ENCODE peak calls at places on chromosomes 5 and 9, in ten cellular contexts. R is CD4-positive, alpha-beta T cell; H is H1; K is foreskin fibroblast; D is ovary; Z is endothelial cell; S is neural crest cell; C is osteocyte; N is AG09319; V is HFF-Myc. E is an unnamed sample.

GRCh38 chr9:18636781-18637180 is 162.8 kb downstream of the ADAMTSL1 start:
- DNase-seq in R (no peak), N (no peak), S (no peak), V (no peak), K (no peak), Z (no peak), D (no peak), C (no peak), H (no peak), E (no peak)

GRCh38 chr9:93598647-93599241 is 22.4 kb downstream of the PHF2 start:
- DNase-seq in H (no peak), Z (no peak), N (no peak), V (no peak), C (no peak), R (peak), D (no peak), K (no peak), S (no peak), E (no peak)

GRCh38 chr5:110951373-110951791 is 120.1 kb upstream of the TSLP start:
- DNase-seq in N (no peak), V (no peak), K (peak), R (no peak), S (no peak), Z (no peak), D (no peak), C (no peak), H (no peak), E (no peak)

GRCh38 chr5:61860978-61861377 is 445.0 kb upstream of the KIF2A start:
- DNase-seq in K (no peak), D (no peak), H (no peak), S (no peak), Z (no peak), N (no peak), R (no peak), C (no peak), V (no peak), E (no peak)

GRCh38 chr9:90773593-90773992 is 28.0 kb upstream of the SYK start:
- DNase-seq in H (no peak), K (no peak), S (no peak), Z (no peak), C (no peak), D (no peak), R (no peak), N (no peak), V (no peak), E (no peak)

GRCh38 chr5:37554938-37555337 is 175.8 kb downstream of the WDR70 start:
- DNase-seq in H (no peak), C (no peak), N (no peak), R (no peak), V (no peak), D (no peak), Z (peak), S (no peak), K (peak), E (no peak)

GRCh38 chr5:65871182-65871581 is 55.2 kb upstream of the ERBIN start:
- DNase-seq in V (no peak), C (no peak), H (no peak), S (no peak), Z (no peak), D (no peak), K (peak), R (no peak), N (no peak), E (no peak)

GRCh38 chr5:77844408-77845272 is 68.5 kb upstream of the TBCA start:
- DNase-seq in N (no peak), Z (peak), S (no peak), C (no peak), R (no peak), V (no peak), D (peak), K (peak), H (no peak), E (peak)

GRCh38 chr5:176529824-176530195 is 7.4 kb downstream of the RNF44 start:
- DNase-seq in D (no peak), C (no peak), H (no peak), S (no peak), V (no peak), Z (no peak), N (no peak), R (peak), K (no peak), E (no peak)

GRCh38 chr5:135212361-135213033 is 178.5 kb upstream of the PITX1 start:
- DNase-seq in H (no peak), D (no peak), S (no peak), C (peak), V (no peak), R (no peak), N (no peak), K (no peak), Z (no peak), E (no peak)

GRCh38 chr9:519579-519978 is 304.9 kb downstream of the DOCK8 start:
- DNase-seq in K (no peak), V (no peak), C (no peak), N (no peak), D (no peak), R (no peak), Z (no peak), H (no peak), S (no peak), E (no peak)

GRCh38 chr9:129287595-129288305 is 109.7 kb upstream of the IER5L start:
- DNase-seq in H (no peak), V (no peak), Z (no peak), D (peak), R (no peak), K (no peak), C (peak), S (no peak), N (no peak), E (no peak)

GRCh38 chr5:116574682-116575634 is at the start of gene SEMA6A:
- DNase-seq in K (peak), N (peak), D (peak), R (no peak), Z (peak), V (peak), C (peak), S (peak), H (peak), E (peak)

GRCh38 chr5:158621381-158621780 is 478.3 kb downstream of the EBF1 start:
- DNase-seq in D (no peak), N (peak), V (no peak), K (no peak), H (no peak), Z (no peak), R (no peak), S (no peak), C (no peak), E (no peak)

GRCh38 chr5:117058740-117059139 is 484.1 kb upstream of the SEMA6A start:
- DNase-seq in N (no peak), V (no peak), H (no peak), C (no peak), R (no peak), D (no peak), Z (no peak), S (no peak), K (no peak), E (no peak)

GRCh38 chr5:107696071-107696470 is 25.3 kb upstream of the EFNA5 start:
- DNase-seq in R (no peak), S (peak), V (no peak), C (no peak), H (peak), K (no peak), N (no peak), D (no peak), Z (no peak), E (no peak)

GRCh38 chr5:10599828-10600227 is 36.0 kb downstream of the ANKRD33B start:
- DNase-seq in R (no peak), Z (no peak), S (no peak), V (no peak), C (peak), H (no peak), N (no peak), K (peak), D (no peak), E (no peak)

GRCh38 chr5:141192110-141192725 is at the start of gene PCDHB10:
- DNase-seq in D (no peak), H (no peak), V (no peak), R (no peak), K (peak), Z (peak), S (peak), C (peak), N (no peak), E (peak)

GRCh38 chr5:147415663-147416062 is 94.2 kb downstream of the DPYSL3 start:
- DNase-seq in R (no peak), V (no peak), S (no peak), Z (no peak), C (no peak), H (no peak), N (no peak), D (no peak), K (no peak), E (no peak)

GRCh38 chr9:33438926-33439511 is 8.4 kb downstream of the AQP3 start:
- DNase-seq in D (no peak), R (no peak), N (no peak), C (no peak), V (no peak), Z (peak), H (no peak), K (no peak), S (no peak), E (no peak)

GRCh38 chr9:111438576-111439235 is 45.5 kb downstream of the ECPAS start:
- DNase-seq in H (no peak), Z (no peak), K (peak), S (no peak), D (no peak), V (no peak), R (no peak), N (no peak), C (no peak), E (no peak)

GRCh38 chr5:141223112-141223783 is at the start of gene PCDHB14:
- DNase-seq in N (no peak), C (no peak), D (no peak), S (no peak), H (no peak), V (no peak), K (peak), R (no peak), Z (peak), E (no peak)

GRCh38 chr9:111961011-111961410 is 64.4 kb downstream of the UGCG start:
- DNase-seq in H (no peak), K (peak), S (no peak), C (no peak), Z (no peak), R (no peak), N (no peak), D (no peak), V (no peak), E (no peak)

GRCh38 chr5:56494300-56494704 is 261.2 kb upstream of the ANKRD55 start:
- DNase-seq in D (no peak), K (peak), N (no peak), S (no peak), Z (no peak), H (no peak), R (no peak), V (no peak), C (no peak), E (peak)

GRCh38 chr9:124311283-124311682 is 53.5 kb downstream of the NEK6 start:
- DNase-seq in V (no peak), C (no peak), R (no peak), S (no peak), Z (no peak), D (no peak), K (no peak), H (no peak), N (no peak), E (no peak)
- TF ChIP-seq CTCF in V (no peak), C (no peak), R (no peak), S (no peak), Z (no peak), D (no peak), K (no peak), H (peak), N (no peak), E (no peak)

GRCh38 chr5:138752341-138752950 is 779 bp upstream of the CTNNA1 start:
- DNase-seq in K (peak), S (no peak), V (no peak), R (no peak), Z (peak), N (no peak), D (peak), H (no peak), C (no peak), E (peak)
- TF ChIP-seq CTCF in K (no peak), S (no peak), V (peak), R (no peak), Z (no peak), N (peak), D (no peak), H (peak), C (peak), E (no peak)

GRCh38 chr9:123876750-123877149 is 53.2 kb downstream of the DENND1A start:
- DNase-seq in V (no peak), C (no peak), K (no peak), N (no peak), H (no peak), S (no peak), D (no peak), R (no peak), Z (no peak), E (no peak)

GRCh38 chr9:123867034-123867433 is 62.9 kb downstream of the DENND1A start:
- DNase-seq in V (no peak), D (no peak), Z (no peak), S (no peak), H (no peak), R (no peak), N (no peak), C (no peak), K (no peak), E (no peak)

GRCh38 chr9:123867971-123868370 is 62.0 kb downstream of the DENND1A start:
- DNase-seq in Z (no peak), D (no peak), H (no peak), C (no peak), R (no peak), S (no peak), N (no peak), V (no peak), K (no peak), E (no peak)

GRCh38 chr9:123871781-123872180 is 58.1 kb downstream of the DENND1A start:
- DNase-seq in K (no peak), Z (no peak), R (no peak), D (no peak), H (no peak), S (no peak), C (no peak), V (no peak), N (no peak), E (no peak)

DNA sequence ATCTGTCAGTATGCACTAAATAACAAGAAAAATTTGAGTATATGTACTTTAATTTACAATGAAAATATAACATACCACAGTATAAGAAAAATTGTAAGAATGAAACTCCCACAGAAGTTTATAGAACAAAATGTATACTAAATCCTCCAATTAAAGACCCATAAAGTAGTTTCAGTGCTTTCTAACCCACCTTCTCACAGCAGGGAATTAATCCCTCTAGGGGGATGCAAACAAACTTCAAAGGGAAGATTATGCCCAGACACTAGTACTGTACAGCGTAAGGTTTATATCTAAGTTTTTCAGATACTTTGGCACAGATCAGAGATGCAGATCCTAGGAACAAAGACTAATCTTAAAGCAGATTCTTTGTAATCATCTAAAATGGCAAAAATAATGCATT is 57.2 kb downstream of the DENND1A start:
- DNase-seq in N (no peak), C (no peak), H (no peak), D (no peak), K (no peak), S (no peak), V (no peak), Z (no peak), R (no peak), E (no peak)
- TF ChIP-seq CTCF in N (no peak), C (no peak), H (no peak), D (no peak), K (no peak), S (no peak), V (no peak), Z (no peak), R (no peak), E (no peak)

DNA sequence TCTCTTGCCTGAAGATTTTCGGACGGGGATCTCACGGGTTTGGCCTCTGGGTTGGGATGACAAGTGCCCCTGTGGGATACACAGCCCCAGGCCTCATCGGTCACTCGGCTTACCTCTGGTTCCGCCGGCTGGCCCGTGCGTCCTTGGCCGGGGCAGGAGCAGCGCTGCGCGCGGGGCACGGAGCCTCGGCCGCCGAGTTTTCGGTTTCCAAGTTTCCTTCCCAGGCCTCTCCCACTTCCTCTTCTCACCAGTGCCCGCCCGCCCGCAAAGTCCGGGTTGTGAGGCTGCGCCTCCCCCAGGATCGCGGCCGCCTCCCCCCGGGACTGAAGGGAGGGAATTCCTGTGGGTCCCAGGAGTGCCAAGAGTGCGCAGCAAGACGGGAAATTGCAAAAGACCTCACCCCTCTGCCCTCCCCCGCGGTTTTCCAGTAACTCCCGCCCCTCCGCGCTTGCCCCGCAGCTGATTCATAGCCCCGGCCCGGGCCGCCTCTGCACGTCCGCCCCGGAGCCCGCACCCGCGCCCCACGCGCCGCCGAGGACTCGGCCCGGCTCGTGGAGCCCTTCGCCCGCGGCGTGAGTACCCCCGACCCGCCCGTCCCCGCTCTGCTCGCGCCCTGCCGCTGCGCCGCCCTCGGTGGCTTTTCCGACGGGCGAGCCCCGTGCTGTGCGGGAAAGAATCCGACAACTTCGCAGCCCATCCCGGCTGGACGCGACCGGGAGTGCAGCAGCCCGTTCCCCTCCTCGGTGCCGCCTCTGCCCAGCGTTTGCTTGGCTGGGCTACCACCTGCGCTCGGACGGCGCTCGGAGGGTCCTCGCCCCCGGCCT is at the start of gene OSMR:
- DNase-seq in H (no peak), N (peak), K (peak), V (peak), C (peak), D (peak), Z (peak), R (no peak), S (peak), E (peak)
- TF ChIP-seq CTCF in H (no peak), N (no peak), K (no peak), V (no peak), C (no peak), D (no peak), Z (no peak), R (no peak), S (no peak), E (no peak)